ENCODE peak calls at places on chromosomes 12 and 14, in seven cellular contexts. One of them, this sample, is unnamed.
A peak's percentile ranks its signal among the peaks of the same experiment; 100 is the strongest.

GRCh38 chr14:59374048-59374447 is 91.1 kb downstream of the GPR135 start:
- DNase-seq in activated CD4-positive, alpha-beta T cell treated with anti-CD3 and anti-CD28 coated beads for 24 hours: no peak
- DNase-seq in stimulated activated CD4-positive, alpha-beta T cell treated with anti-CD3 and anti-CD28 coated beads, Interleukin-4, amount 100 ng/mL, for 24 hours: no peak
- DNase-seq in GM13976: no peak
- DNase-seq in NCI-H1092: no peak
- DNase-seq in H9: no peak
- DNase-seq in kidney epithelial cell: no peak
- DNase-seq in this sample: no peak

GRCh38 chr12:1171657-1172056 is 180.6 kb downstream of the ERC1 start:
- DNase-seq in activated CD4-positive, alpha-beta T cell treated with anti-CD3 and anti-CD28 coated beads for 24 hours: no peak
- DNase-seq in stimulated activated CD4-positive, alpha-beta T cell treated with anti-CD3 and anti-CD28 coated beads, Interleukin-4, amount 100 ng/mL, for 24 hours: no peak
- DNase-seq in GM13976: no peak
- DNase-seq in NCI-H1092: peak; percentile 75
- DNase-seq in H9: no peak
- DNase-seq in kidney epithelial cell: peak; percentile 21
- DNase-seq in this sample: no peak

GRCh38 chr14:104101086-104101621 is 15.7 kb downstream of the ASPG start:
- DNase-seq in activated CD4-positive, alpha-beta T cell treated with anti-CD3 and anti-CD28 coated beads for 24 hours: no peak
- DNase-seq in stimulated activated CD4-positive, alpha-beta T cell treated with anti-CD3 and anti-CD28 coated beads, Interleukin-4, amount 100 ng/mL, for 24 hours: no peak
- DNase-seq in GM13976: no peak
- DNase-seq in NCI-H1092: no peak
- DNase-seq in H9: no peak
- DNase-seq in kidney epithelial cell: no peak
- DNase-seq in this sample: no peak

GRCh38 chr14:69713127-69713800 is 53.7 kb upstream of the SRSF5 start:
- DNase-seq in activated CD4-positive, alpha-beta T cell treated with anti-CD3 and anti-CD28 coated beads for 24 hours: no peak
- DNase-seq in stimulated activated CD4-positive, alpha-beta T cell treated with anti-CD3 and anti-CD28 coated beads, Interleukin-4, amount 100 ng/mL, for 24 hours: no peak
- DNase-seq in GM13976: no peak
- DNase-seq in NCI-H1092: peak; percentile 52
- DNase-seq in H9: peak; percentile 88
- DNase-seq in kidney epithelial cell: no peak
- DNase-seq in this sample: no peak

GRCh38 chr12:92002673-92003382 is 142.8 kb downstream of the BTG1 start:
- DNase-seq in activated CD4-positive, alpha-beta T cell treated with anti-CD3 and anti-CD28 coated beads for 24 hours: no peak
- DNase-seq in stimulated activated CD4-positive, alpha-beta T cell treated with anti-CD3 and anti-CD28 coated beads, Interleukin-4, amount 100 ng/mL, for 24 hours: no peak
- DNase-seq in GM13976: no peak
- DNase-seq in NCI-H1092: no peak
- DNase-seq in H9: no peak
- DNase-seq in kidney epithelial cell: no peak
- DNase-seq in this sample: no peak

GRCh38 chr12:63206908-63207307 is 55.9 kb upstream of the AVPR1A start:
- DNase-seq in activated CD4-positive, alpha-beta T cell treated with anti-CD3 and anti-CD28 coated beads for 24 hours: no peak
- DNase-seq in stimulated activated CD4-positive, alpha-beta T cell treated with anti-CD3 and anti-CD28 coated beads, Interleukin-4, amount 100 ng/mL, for 24 hours: no peak
- DNase-seq in GM13976: no peak
- DNase-seq in NCI-H1092: no peak
- DNase-seq in H9: no peak
- DNase-seq in kidney epithelial cell: peak; percentile 28
- DNase-seq in this sample: no peak

GRCh38 chr12:125329239-125330238 is 264.3 kb downstream of the AACS start:
- DNase-seq in activated CD4-positive, alpha-beta T cell treated with anti-CD3 and anti-CD28 coated beads for 24 hours: no peak
- DNase-seq in stimulated activated CD4-positive, alpha-beta T cell treated with anti-CD3 and anti-CD28 coated beads, Interleukin-4, amount 100 ng/mL, for 24 hours: no peak
- DNase-seq in GM13976: no peak
- DNase-seq in NCI-H1092: no peak
- DNase-seq in H9: peak; percentile 87
- DNase-seq in kidney epithelial cell: no peak
- DNase-seq in this sample: no peak

GRCh38 chr14:105203701-105204100 is 22.6 kb upstream of the NUDT14 start:
- DNase-seq in activated CD4-positive, alpha-beta T cell treated with anti-CD3 and anti-CD28 coated beads for 24 hours: no peak
- DNase-seq in stimulated activated CD4-positive, alpha-beta T cell treated with anti-CD3 and anti-CD28 coated beads, Interleukin-4, amount 100 ng/mL, for 24 hours: no peak
- DNase-seq in GM13976: no peak
- DNase-seq in NCI-H1092: no peak
- DNase-seq in H9: no peak
- DNase-seq in kidney epithelial cell: no peak
- DNase-seq in this sample: no peak

GRCh38 chr12:124866195-124866882 is 2.7 kb upstream of the SCARB1 start:
- DNase-seq in activated CD4-positive, alpha-beta T cell treated with anti-CD3 and anti-CD28 coated beads for 24 hours: no peak
- DNase-seq in stimulated activated CD4-positive, alpha-beta T cell treated with anti-CD3 and anti-CD28 coated beads, Interleukin-4, amount 100 ng/mL, for 24 hours: no peak
- DNase-seq in GM13976: no peak
- DNase-seq in NCI-H1092: no peak
- DNase-seq in H9: no peak
- DNase-seq in kidney epithelial cell: no peak
- DNase-seq in this sample: no peak

GRCh38 chr12:59716049-59716448 is 120.2 kb downstream of the SLC16A7 start:
- DNase-seq in activated CD4-positive, alpha-beta T cell treated with anti-CD3 and anti-CD28 coated beads for 24 hours: no peak
- DNase-seq in stimulated activated CD4-positive, alpha-beta T cell treated with anti-CD3 and anti-CD28 coated beads, Interleukin-4, amount 100 ng/mL, for 24 hours: no peak
- DNase-seq in GM13976: no peak
- DNase-seq in NCI-H1092: no peak
- DNase-seq in H9: no peak
- DNase-seq in kidney epithelial cell: no peak
- DNase-seq in this sample: no peak

GRCh38 chr12:107891967-107892366 is 117.5 kb downstream of the ASCL4 start:
- DNase-seq in activated CD4-positive, alpha-beta T cell treated with anti-CD3 and anti-CD28 coated beads for 24 hours: no peak
- DNase-seq in stimulated activated CD4-positive, alpha-beta T cell treated with anti-CD3 and anti-CD28 coated beads, Interleukin-4, amount 100 ng/mL, for 24 hours: no peak
- DNase-seq in GM13976: peak; percentile 26
- DNase-seq in NCI-H1092: no peak
- DNase-seq in H9: peak; percentile 58
- DNase-seq in kidney epithelial cell: no peak
- DNase-seq in this sample: no peak

GRCh38 chr14:54226103-54226502 is 170.7 kb upstream of the CDKN3 start:
- DNase-seq in activated CD4-positive, alpha-beta T cell treated with anti-CD3 and anti-CD28 coated beads for 24 hours: no peak
- DNase-seq in stimulated activated CD4-positive, alpha-beta T cell treated with anti-CD3 and anti-CD28 coated beads, Interleukin-4, amount 100 ng/mL, for 24 hours: no peak
- DNase-seq in GM13976: no peak
- DNase-seq in NCI-H1092: no peak
- DNase-seq in H9: no peak
- DNase-seq in kidney epithelial cell: no peak
- DNase-seq in this sample: no peak

GRCh38 chr12:127928178-127928577 is 338.8 kb upstream of the TMEM132C start:
- DNase-seq in activated CD4-positive, alpha-beta T cell treated with anti-CD3 and anti-CD28 coated beads for 24 hours: no peak
- DNase-seq in stimulated activated CD4-positive, alpha-beta T cell treated with anti-CD3 and anti-CD28 coated beads, Interleukin-4, amount 100 ng/mL, for 24 hours: no peak
- DNase-seq in GM13976: no peak
- DNase-seq in NCI-H1092: no peak
- DNase-seq in H9: no peak
- DNase-seq in kidney epithelial cell: no peak
- DNase-seq in this sample: no peak

GRCh38 chr12:51592034-51592705 is 1.1 kb downstream of the SCN8A start:
- DNase-seq in activated CD4-positive, alpha-beta T cell treated with anti-CD3 and anti-CD28 coated beads for 24 hours: no peak
- DNase-seq in stimulated activated CD4-positive, alpha-beta T cell treated with anti-CD3 and anti-CD28 coated beads, Interleukin-4, amount 100 ng/mL, for 24 hours: no peak
- DNase-seq in GM13976: no peak
- DNase-seq in NCI-H1092: no peak
- DNase-seq in H9: no peak
- DNase-seq in kidney epithelial cell: no peak
- DNase-seq in this sample: no peak

GRCh38 chr12:57752668-57753000 is 524 bp upstream of the CDK4 start:
- DNase-seq in activated CD4-positive, alpha-beta T cell treated with anti-CD3 and anti-CD28 coated beads for 24 hours: no peak
- DNase-seq in stimulated activated CD4-positive, alpha-beta T cell treated with anti-CD3 and anti-CD28 coated beads, Interleukin-4, amount 100 ng/mL, for 24 hours: no peak
- DNase-seq in GM13976: no peak
- DNase-seq in NCI-H1092: no peak
- DNase-seq in H9: no peak
- DNase-seq in kidney epithelial cell: no peak
- DNase-seq in this sample: no peak

This sample was measured in GM13977.